ENCODE peak calls at places on chromosomes 12 and 14, in four cellular contexts. G is left ventricle myocardium inferior, U is kidney, E is IMR-90. S is an unnamed sample.

GRCh38 chr14:103891667-103892215 is 36.5 kb upstream of the TDRD9 start:
- DNase-seq in G (no peak), U (no peak), E (no peak), S (no peak)

GRCh38 chr12:39620664-39621658 is 1.4 kb upstream of the ABCD2 start:
- DNase-seq in G (no peak), U (no peak), E (no peak), S (no peak)

GRCh38 chr12:10016881-10017280 is 6.5 kb downstream of the CLEC12B start:
- DNase-seq in G (no peak), U (no peak), E (no peak), S (no peak)

GRCh38 chr12:27253347-27253746 is 9.3 kb downstream of the STK38L start:
- DNase-seq in G (no peak), U (no peak), E (no peak), S (no peak)

GRCh38 chr12:121184984-121185894 is 24.7 kb upstream of the P2RX4 start:
- DNase-seq in G (no peak), U (no peak), E (no peak), S (no peak)

GRCh38 chr12:18158774-18159557 is 69.0 kb upstream of the RERGL start:
- DNase-seq in G (no peak), U (no peak), E (peak), S (peak)

GRCh38 chr12:70264067-70264867 is 21.0 kb downstream of the CNOT2 start:
- DNase-seq in G (no peak), U (peak), E (no peak), S (no peak)

GRCh38 chr14:68141531-68142088 is 322.0 kb downstream of the RAD51B start:
- DNase-seq in G (no peak), U (no peak), E (peak), S (no peak)

GRCh38 chr12:46661161-46661845 is 164.5 kb downstream of the SLC38A4 start:
- DNase-seq in G (no peak), U (no peak), E (peak), S (no peak)

GRCh38 chr12:99915251-99916082 is 69.3 kb downstream of the ANKS1B start:
- DNase-seq in G (no peak), U (no peak), E (peak), S (no peak)

GRCh38 chr14:23352506-23353432 is at the start of gene SLC22A17:
- DNase-seq in G (peak), U (peak), E (peak), S (peak)

GRCh38 chr14:105477659-105478623 is 3.3 kb downstream of the CRIP2 start:
- DNase-seq in G (peak), U (peak), E (no peak), S (no peak)

GRCh38 chr14:72472845-72473244 is 421.1 kb downstream of the DPF3 start:
- DNase-seq in G (no peak), U (no peak), E (peak), S (no peak)

GRCh38 chr14:85415015-85415712 is 114.8 kb upstream of the FLRT2 start:
- DNase-seq in G (peak), U (no peak), E (peak), S (peak)

GRCh38 chr12:116135209-116135930 is 142.1 kb downstream of the MED13L start:
- DNase-seq in G (no peak), U (no peak), E (peak), S (no peak)

GRCh38 chr14:99522457-99522891 is 41.3 kb downstream of the CCNK start:
- DNase-seq in G (peak), U (peak), E (peak), S (no peak)

GRCh38 chr14:75794615-75795038 is 133.6 kb downstream of the TTLL5 start:
- DNase-seq in G (no peak), U (no peak), E (peak), S (no peak)

GRCh38 chr12:24535334-24536019 is 413.4 kb downstream of the BCAT1 start:
- DNase-seq in G (no peak), U (no peak), E (no peak), S (no peak)
- H3K27ac ChIP-seq in G (peak), U (peak), E (no peak), S (no peak)

GRCh38 chr12:12443482-12443881 is 86.6 kb downstream of the BORCS5 start:
- DNase-seq in G (peak), U (no peak), E (no peak), S (no peak)

GRCh38 chr12:12439636-12440035 is 82.8 kb downstream of the BORCS5 start:
- DNase-seq in G (no peak), U (no peak), E (peak), S (no peak)

GRCh38 chr12:12441891-12442461 is 85.1 kb downstream of the BORCS5 start:
- DNase-seq in G (no peak), U (no peak), E (peak), S (no peak)

GRCh38 chr12:12442548-12443071 is 85.7 kb downstream of the BORCS5 start:
- DNase-seq in G (no peak), U (no peak), E (peak), S (no peak)

GRCh38 chr12:12441051-12441807 is 84.4 kb downstream of the BORCS5 start:
- DNase-seq in G (no peak), U (no peak), E (no peak), S (no peak)
- H3K27ac ChIP-seq in G (peak), U (no peak), E (no peak), S (no peak)

GRCh38 chr12:3250034-3250433 is 172.9 kb downstream of the TSPAN9 start:
- DNase-seq in G (no peak), U (no peak), E (no peak), S (no peak)
- H3K27ac ChIP-seq in G (peak), U (no peak), E (no peak), S (no peak)

GRCh38 chr14:89384023-89384422 is 33.0 kb downstream of the FOXN3 start:
- DNase-seq in G (no peak), U (no peak), E (no peak), S (no peak)
- H3K27ac ChIP-seq in G (no peak), U (no peak), E (no peak), S (no peak)

GRCh38 chr12:26109343-26109841 is 15.4 kb downstream of the BHLHE41 start:
- DNase-seq in G (peak), U (no peak), E (peak), S (no peak)
- H3K27ac ChIP-seq in G (peak), U (no peak), E (no peak), S (no peak)

DNA sequence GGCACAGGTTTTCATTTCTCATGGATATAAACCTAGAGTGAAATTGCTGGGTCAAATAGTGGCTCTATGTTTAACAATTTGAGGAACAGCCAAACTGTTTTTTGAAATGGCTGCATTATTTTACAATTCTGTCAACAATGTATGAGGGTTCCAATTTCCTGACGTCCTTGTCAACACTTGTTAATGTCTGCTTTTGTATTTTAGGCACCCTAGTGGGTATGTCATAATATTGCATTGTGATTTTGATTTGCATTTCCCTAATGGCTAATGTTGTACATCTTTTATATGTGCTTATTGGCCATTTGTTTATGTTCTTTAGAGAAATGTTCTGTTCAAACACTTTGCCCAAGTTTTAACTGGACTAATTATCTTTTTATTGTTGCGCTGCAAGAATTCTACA is 93.2 kb downstream of the GPR65 start:
- DNase-seq in G (no peak), U (no peak), E (no peak), S (no peak)
- H3K27ac ChIP-seq in G (no peak), U (no peak), E (no peak), S (no peak)

S was measured in H9.